ENCODE peak calls at places on chromosomes 16 and 17, in eight cellular contexts. O is H9, B is thyroid gland, F is ascending aorta, N is activated B cell treated with CpG ODN at 0.5 μM for 24 hours, Z is adrenal gland, D is cardiac muscle cell, M is A549. Q is an unnamed sample.
A peak's percentile ranks its signal among the peaks of the same experiment; 100 is the strongest.

GRCh38 chr17:48207776-48208175 is 100.2 kb downstream of the SNX11 start:
- DNase-seq in D (no peak), O (no peak), B (no peak), F (no peak), N (no peak), M (no peak), Z (no peak), Q (no peak)

GRCh38 chr17:58191259-58191896 is 1.1 kb upstream of the EPX start:
- DNase-seq in N (no peak), B (no peak), D (no peak), M (no peak), Z (no peak), F (no peak), O (no peak), Q (no peak)

GRCh38 chr16:56779956-56780355 is 50.0 kb downstream of the NUP93 start:
- DNase-seq in Z (no peak), O (no peak), F (no peak), D (no peak), B (no peak), N (no peak), M (no peak), Q (no peak)

GRCh38 chr17:59504821-59505220 is 60.6 kb upstream of the DHX40 start:
- DNase-seq in F (no peak), O (no peak), M (no peak), N (no peak), B (no peak), Z (no peak), D (no peak), Q (no peak)

GRCh38 chr16:88650749-88651275 is at the start of gene CYBA:
- DNase-seq in B (peak; percentile 90), F (peak; percentile 43), M (peak; percentile 87), N (no peak), O (peak; percentile 93), Z (peak; percentile 80), D (peak; percentile 65), Q (no peak)

GRCh38 chr16:66740010-66740409 is 11.4 kb downstream of the DYNC1LI2 start:
- DNase-seq in F (no peak), N (no peak), B (no peak), D (peak; percentile 67), Z (no peak), M (peak; percentile 80), O (peak; percentile 60), Q (no peak)

GRCh38 chr17:16085066-16085699 is 85.6 kb downstream of the TTC19 start:
- DNase-seq in O (no peak), N (no peak), B (no peak), M (no peak), Z (no peak), F (no peak), D (no peak), Q (peak; percentile 79)

GRCh38 chr17:7632492-7632894 is 2.6 kb downstream of the SHBG start:
- DNase-seq in Z (peak; percentile 69), D (peak; percentile 66), N (no peak), M (peak; percentile 79), B (peak; percentile 27), O (peak; percentile 82), F (no peak), Q (no peak)

GRCh38 chr16:3536851-3537250 is 36.0 kb downstream of the CLUAP1 start:
- DNase-seq in N (no peak), F (no peak), M (no peak), D (no peak), B (no peak), O (no peak), Z (peak; percentile 71), Q (no peak)

GRCh38 chr17:50835563-50836231 is at the start of gene WFIKKN2:
- DNase-seq in N (no peak), D (no peak), Z (no peak), B (peak; percentile 31), F (no peak), O (peak; percentile 33), M (no peak), Q (no peak)

GRCh38 chr17:38693700-38694329 is 11.3 kb upstream of the MLLT6 start:
- DNase-seq in Z (peak; percentile 97), D (no peak), O (peak; percentile 25), F (no peak), M (no peak), N (no peak), B (peak; percentile 66), Q (no peak)

GRCh38 chr17:31394544-31394943 is 3.1 kb downstream of the RAB11FIP4 start:
- DNase-seq in M (no peak), D (peak; percentile 94), B (peak; percentile 71), F (no peak), Z (peak; percentile 74), O (peak; percentile 85), N (peak; percentile 16), Q (peak; percentile 4)

GRCh38 chr17:14854691-14855090 is 410.4 kb downstream of the PMP22 start:
- DNase-seq in F (no peak), O (no peak), Z (no peak), M (no peak), D (no peak), B (no peak), N (no peak), Q (no peak)

GRCh38 chr17:48478224-48479013 is 48.4 kb upstream of the SKAP1 start:
- DNase-seq in Z (no peak), M (no peak), N (no peak), D (no peak), B (no peak), O (no peak), F (no peak), Q (no peak)

GRCh38 chr16:69307091-69307490 is 4.1 kb upstream of the VPS4A start:
- DNase-seq in F (no peak), Z (no peak), N (no peak), M (no peak), D (no peak), O (no peak), B (no peak), Q (no peak)

GRCh38 chr17:73189417-73190099 is 3.3 kb upstream of the COG1 start:
- DNase-seq in F (no peak), O (peak; percentile 87), B (peak; percentile 34), M (peak; percentile 80), Z (peak; percentile 85), D (peak; percentile 65), N (no peak), Q (no peak)

GRCh38 chr17:77312786-77313599 is 172.2 kb downstream of the SEC14L1 start:
- DNase-seq in F (no peak), B (peak; percentile 90), D (no peak), O (no peak), N (no peak), Z (peak; percentile 87), M (no peak), Q (peak; percentile 69)

GRCh38 chr16:1772362-1772907 is at the start of gene EME2:
- DNase-seq in Z (peak; percentile 70), N (peak; percentile 31), O (no peak), B (peak; percentile 30), D (no peak), F (no peak), M (no peak), Q (no peak)

GRCh38 chr16:60771138-60771537 is 1265.1 kb downstream of the CDH8 start:
- DNase-seq in F (no peak), O (no peak), N (no peak), B (no peak), M (no peak), D (no peak), Z (no peak), Q (no peak)

GRCh38 chr17:78677303-78678219 is 100.4 kb upstream of the DNAH17 start:
- DNase-seq in D (no peak), Z (peak; percentile 91), N (no peak), F (no peak), O (no peak), M (peak; percentile 44), B (no peak), Q (no peak)
- TF ChIP-seq CTCF in D (no peak), Z (no peak), N (no peak), F (no peak), O (no peak), M (no peak), B (no peak), Q (no peak)

GRCh38 chr16:48831081-48831722 is 221.2 kb upstream of the N4BP1 start:
- DNase-seq in N (no peak), D (peak; percentile 27), M (peak; percentile 6), F (no peak), O (peak; percentile 63), B (no peak), Z (no peak), Q (no peak)
- TF ChIP-seq CTCF in N (no peak), D (no peak), M (no peak), F (no peak), O (peak; percentile 67), B (no peak), Z (no peak), Q (peak; percentile 13)

GRCh38 chr17:28368915-28369683 is 1.0 kb downstream of the VTN start:
- DNase-seq in M (no peak), F (no peak), N (no peak), D (no peak), Z (no peak), O (no peak), B (no peak), Q (no peak)

GRCh38 chr17:28369684-28370034 is 448 bp downstream of the VTN start:
- DNase-seq in F (no peak), D (no peak), Z (no peak), M (no peak), N (no peak), B (no peak), O (peak; percentile 53), Q (no peak)

GRCh38 chr17:28371245-28372202 is at the start of gene SARM1:
- DNase-seq in B (peak; percentile 79), F (peak; percentile 54), D (peak; percentile 95), N (peak; percentile 82), Z (peak; percentile 95), M (peak; percentile 95), O (peak; percentile 99), Q (peak; percentile 62)

GRCh38 chr17:28370744-28371103 is 617 bp upstream of the VTN start:
- DNase-seq in Z (no peak), O (no peak), F (no peak), B (no peak), M (no peak), D (no peak), N (no peak), Q (no peak)

DNA sequence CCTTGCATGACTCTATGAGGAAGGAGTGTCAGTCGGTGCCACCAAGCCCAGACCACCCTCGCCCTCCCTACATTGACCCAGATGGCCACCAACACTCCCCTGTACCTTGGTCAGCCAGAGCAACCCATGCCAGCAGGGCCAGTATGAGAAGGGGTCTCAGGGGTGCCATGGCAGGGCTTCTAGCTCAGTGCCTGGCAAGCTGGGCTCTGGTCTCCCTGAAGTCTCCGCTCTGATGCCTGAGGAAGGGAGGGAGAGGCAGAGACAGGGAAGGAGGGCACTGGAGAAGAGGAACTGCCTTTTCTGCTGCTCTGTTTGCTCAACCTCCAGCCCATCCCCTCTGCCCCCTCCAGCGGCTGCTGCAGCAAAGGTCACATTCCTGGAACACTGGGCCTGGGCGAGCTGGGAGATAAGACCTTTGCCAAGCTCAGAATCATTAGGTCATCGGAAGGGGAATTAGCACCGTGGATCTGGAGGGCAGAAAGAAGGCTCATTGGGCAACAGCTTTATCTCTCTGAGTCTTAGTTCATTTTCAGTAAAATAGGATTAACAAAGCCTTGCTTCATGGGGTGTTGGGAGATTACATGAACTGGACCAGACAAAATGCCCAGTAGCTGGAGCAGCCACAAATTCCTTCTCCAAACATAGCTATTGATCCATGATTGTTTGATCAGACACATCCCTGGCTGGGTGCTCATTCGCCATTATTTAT is at the start of gene VTN:
- DNase-seq in B (no peak), F (no peak), O (peak; percentile 89), D (peak; percentile 70), M (peak; percentile 78), N (no peak), Z (peak; percentile 93), Q (no peak)
- TF ChIP-seq CTCF in B (no peak), F (no peak), O (peak; percentile 29), D (no peak), M (no peak), N (no peak), Z (no peak), Q (no peak)

GRCh38 chr17:83099570-83100181 is 20.3 kb downstream of the METRNL start:
- DNase-seq in D (no peak), Z (no peak), N (no peak), F (no peak), M (no peak), O (no peak), B (peak; percentile 99), Q (no peak)
- TF ChIP-seq CTCF in D (no peak), Z (no peak), N (no peak), F (no peak), M (no peak), O (peak; percentile 15), B (peak; percentile 40), Q (peak; percentile 10)